ENCODE peak calls at places on chromosomes 3 and 15, in six cellular contexts. One of them, this sample, is unnamed.

GRCh38 chr15:34442891-34443290 is 5.3 kb upstream of the GOLGA8A start:
- DNase-seq in neural progenitor cell: no peak
- DNase-seq in aorta: no peak
- DNase-seq in IMR-90: no peak
- DNase-seq in pancreas: no peak
- DNase-seq in HepG2: no peak
- DNase-seq in this sample: no peak

GRCh38 chr15:60414016-60414682 is 16.4 kb upstream of the ANXA2 start:
- DNase-seq in neural progenitor cell: no peak
- DNase-seq in aorta: no peak
- DNase-seq in IMR-90: peak; percentile 78
- DNase-seq in pancreas: no peak
- DNase-seq in HepG2: no peak
- DNase-seq in this sample: no peak

GRCh38 chr3:195761503-195762248 is 40.9 kb downstream of the MUC20 start:
- DNase-seq in neural progenitor cell: no peak
- DNase-seq in aorta: peak; percentile 73
- DNase-seq in IMR-90: no peak
- DNase-seq in pancreas: no peak
- DNase-seq in HepG2: no peak
- DNase-seq in this sample: no peak

GRCh38 chr3:52529376-52530333 is 4.0 kb downstream of the NT5DC2 start:
- DNase-seq in neural progenitor cell: no peak
- DNase-seq in aorta: peak; percentile 71
- DNase-seq in IMR-90: peak; percentile 46
- DNase-seq in pancreas: peak; percentile 14
- DNase-seq in HepG2: no peak
- DNase-seq in this sample: peak; percentile 54

GRCh38 chr3:194386610-194387009 is 12.5 kb downstream of the GP5 start:
- DNase-seq in neural progenitor cell: peak; percentile 30
- DNase-seq in aorta: no peak
- DNase-seq in IMR-90: no peak
- DNase-seq in pancreas: no peak
- DNase-seq in HepG2: no peak
- DNase-seq in this sample: no peak

GRCh38 chr3:185200639-185201038 is 47.8 kb upstream of the C3orf70 start:
- DNase-seq in neural progenitor cell: no peak
- DNase-seq in aorta: no peak
- DNase-seq in IMR-90: peak; percentile 79
- DNase-seq in pancreas: no peak
- DNase-seq in HepG2: no peak
- DNase-seq in this sample: no peak

GRCh38 chr3:3648961-3649360 is 150.3 kb upstream of the LRRN1 start:
- DNase-seq in neural progenitor cell: no peak
- DNase-seq in aorta: no peak
- DNase-seq in IMR-90: no peak
- DNase-seq in pancreas: no peak
- DNase-seq in HepG2: no peak
- DNase-seq in this sample: no peak

GRCh38 chr3:123728014-123728413 is 143.2 kb upstream of the HACD2 start:
- DNase-seq in neural progenitor cell: no peak
- DNase-seq in aorta: no peak
- DNase-seq in IMR-90: peak; percentile 41
- DNase-seq in pancreas: no peak
- DNase-seq in HepG2: no peak
- DNase-seq in this sample: no peak

GRCh38 chr3:176765491-176765890 is 431.8 kb downstream of the TBL1XR1 start:
- DNase-seq in neural progenitor cell: no peak
- DNase-seq in aorta: no peak
- DNase-seq in IMR-90: peak; percentile 2
- DNase-seq in pancreas: no peak
- DNase-seq in HepG2: no peak
- DNase-seq in this sample: no peak

GRCh38 chr3:138051946-138052802 is 42.2 kb downstream of the CLDN18 start:
- DNase-seq in neural progenitor cell: peak; percentile 72
- DNase-seq in aorta: no peak
- DNase-seq in IMR-90: peak; percentile 62
- DNase-seq in pancreas: no peak
- DNase-seq in HepG2: peak; percentile 28
- DNase-seq in this sample: peak; percentile 80

GRCh38 chr3:10021856-10022775 is 4.1 kb upstream of the FANCD2 start:
- DNase-seq in neural progenitor cell: no peak
- DNase-seq in aorta: no peak
- DNase-seq in IMR-90: no peak
- DNase-seq in pancreas: no peak
- DNase-seq in HepG2: no peak
- DNase-seq in this sample: no peak

GRCh38 chr15:51759557-51760070 is 8.2 kb downstream of the TMOD2 start:
- DNase-seq in neural progenitor cell: peak; percentile 27
- DNase-seq in aorta: no peak
- DNase-seq in IMR-90: peak; percentile 97
- DNase-seq in pancreas: no peak
- DNase-seq in HepG2: peak; percentile 6
- DNase-seq in this sample: peak; percentile 67

GRCh38 chr15:44490628-44491027 is 46.3 kb upstream of the EIF3J start:
- DNase-seq in neural progenitor cell: no peak
- DNase-seq in aorta: no peak
- DNase-seq in IMR-90: peak; percentile 87
- DNase-seq in pancreas: no peak
- DNase-seq in HepG2: no peak
- DNase-seq in this sample: no peak

GRCh38 chr15:91891788-91892187 is 38.3 kb downstream of the SLCO3A1 start:
- DNase-seq in neural progenitor cell: no peak
- DNase-seq in aorta: no peak
- DNase-seq in IMR-90: no peak
- DNase-seq in pancreas: no peak
- DNase-seq in HepG2: no peak
- DNase-seq in this sample: no peak

GRCh38 chr3:150737874-150738679 is 24.9 kb downstream of the SIAH2 start:
- DNase-seq in neural progenitor cell: no peak
- DNase-seq in aorta: no peak
- DNase-seq in IMR-90: peak; percentile 48
- DNase-seq in pancreas: peak; percentile 74
- DNase-seq in HepG2: peak; percentile 96
- DNase-seq in this sample: no peak

GRCh38 chr15:92981333-92981732 is 81.2 kb downstream of the CHD2 start:
- DNase-seq in neural progenitor cell: no peak
- DNase-seq in aorta: no peak
- DNase-seq in IMR-90: no peak
- DNase-seq in pancreas: no peak
- DNase-seq in HepG2: no peak
- DNase-seq in this sample: no peak

GRCh38 chr3:145448436-145448835 is 712.5 kb downstream of the PLOD2 start:
- DNase-seq in neural progenitor cell: no peak
- DNase-seq in aorta: no peak
- DNase-seq in IMR-90: no peak
- DNase-seq in pancreas: no peak
- DNase-seq in HepG2: peak; percentile 2
- DNase-seq in this sample: no peak

GRCh38 chr3:170038434-170039110 is 777 bp downstream of the GPR160 start:
- DNase-seq in neural progenitor cell: peak; percentile 66
- DNase-seq in aorta: no peak
- DNase-seq in IMR-90: no peak
- DNase-seq in pancreas: peak; percentile 49
- DNase-seq in HepG2: no peak
- DNase-seq in this sample: peak; percentile 83

GRCh38 chr3:122536634-122537033 is 21.9 kb upstream of the KPNA1 start:
- DNase-seq in neural progenitor cell: no peak
- DNase-seq in aorta: no peak
- DNase-seq in IMR-90: no peak
- DNase-seq in pancreas: no peak
- DNase-seq in HepG2: no peak
- DNase-seq in this sample: no peak

GRCh38 chr15:34161329-34161953 is 48.5 kb downstream of the KATNBL1 start:
- DNase-seq in neural progenitor cell: no peak
- DNase-seq in aorta: no peak
- DNase-seq in IMR-90: peak; percentile 11
- DNase-seq in pancreas: no peak
- DNase-seq in HepG2: no peak
- DNase-seq in this sample: no peak

GRCh38 chr3:135450985-135451384 is 514.5 kb upstream of the PPP2R3A start:
- DNase-seq in neural progenitor cell: no peak
- DNase-seq in aorta: no peak
- DNase-seq in IMR-90: no peak
- DNase-seq in pancreas: no peak
- DNase-seq in HepG2: no peak
- DNase-seq in this sample: no peak

GRCh38 chr3:12303532-12303931 is 14.7 kb downstream of the PPARG start:
- DNase-seq in neural progenitor cell: no peak
- DNase-seq in aorta: no peak
- DNase-seq in IMR-90: peak; percentile 98
- DNase-seq in pancreas: no peak
- DNase-seq in HepG2: no peak
- DNase-seq in this sample: no peak

GRCh38 chr15:89068325-89068784 is 19.9 kb upstream of the ABHD2 start:
- DNase-seq in neural progenitor cell: no peak
- DNase-seq in aorta: no peak
- DNase-seq in IMR-90: peak; percentile 98
- DNase-seq in pancreas: peak; percentile 36
- DNase-seq in HepG2: no peak
- DNase-seq in this sample: peak; percentile 68

GRCh38 chr3:4978966-4979400 is 254 bp upstream of the BHLHE40 start:
- DNase-seq in neural progenitor cell: peak; percentile 55
- DNase-seq in aorta: peak; percentile 97
- DNase-seq in IMR-90: peak; percentile 99
- DNase-seq in pancreas: peak; percentile 98
- DNase-seq in HepG2: peak; percentile 92
- DNase-seq in this sample: peak; percentile 98

GRCh38 chr3:4980229-4981159 is 1.3 kb downstream of the BHLHE40 start:
- DNase-seq in neural progenitor cell: peak; percentile 75
- DNase-seq in aorta: peak; percentile 97
- DNase-seq in IMR-90: peak; percentile 92
- DNase-seq in pancreas: peak; percentile 94
- DNase-seq in HepG2: peak; percentile 65
- DNase-seq in this sample: peak; percentile 94

GRCh38 chr3:4978259-4978965 is 825 bp upstream of the BHLHE40 start:
- DNase-seq in neural progenitor cell: peak; percentile 76
- DNase-seq in aorta: peak; percentile 99
- DNase-seq in IMR-90: peak; percentile 97
- DNase-seq in pancreas: peak; percentile 99
- DNase-seq in HepG2: peak; percentile 91
- DNase-seq in this sample: peak; percentile 99

GRCh38 chr3:4981160-4981687 is 2.0 kb downstream of the BHLHE40 start:
- DNase-seq in neural progenitor cell: no peak
- DNase-seq in aorta: no peak
- DNase-seq in IMR-90: peak; percentile 34
- DNase-seq in pancreas: no peak
- DNase-seq in HepG2: no peak
- DNase-seq in this sample: no peak

GRCh38 chr3:4979401-4980228 is at the start of gene BHLHE40:
- DNase-seq in neural progenitor cell: peak; percentile 70
- DNase-seq in aorta: no peak
- DNase-seq in IMR-90: no peak
- DNase-seq in pancreas: no peak
- DNase-seq in HepG2: no peak
- DNase-seq in this sample: no peak
- H3K4me1 ChIP-seq in neural progenitor cell: peaks cover 12% of the 10 kb centered on the region
- H3K4me1 ChIP-seq in aorta: no peaks in the 10 kb centered on the region
- H3K4me1 ChIP-seq in IMR-90: peaks cover 23% of the 10 kb centered on the region
- H3K4me1 ChIP-seq in pancreas: peaks cover 25% of the 10 kb centered on the region
- H3K4me1 ChIP-seq in HepG2: peaks cover 44% of the 10 kb centered on the region
- H3K4me1 ChIP-seq in this sample: peaks cover 42% of the 10 kb centered on the region

GRCh38 chr15:100261302-100262240 is 80.2 kb downstream of the ADAMTS17 start:
- DNase-seq in neural progenitor cell: no peak
- DNase-seq in aorta: no peak
- DNase-seq in IMR-90: no peak
- DNase-seq in pancreas: no peak
- DNase-seq in HepG2: no peak
- DNase-seq in this sample: no peak
- H3K4me1 ChIP-seq in neural progenitor cell: no peaks in the 10 kb centered on the region
- H3K4me1 ChIP-seq in aorta: no peaks in the 10 kb centered on the region
- H3K4me1 ChIP-seq in IMR-90: no peaks in the 10 kb centered on the region
- H3K4me1 ChIP-seq in pancreas: no peaks in the 10 kb centered on the region
- H3K4me1 ChIP-seq in HepG2: no peaks in the 10 kb centered on the region
- H3K4me1 ChIP-seq in this sample: no peaks in the 10 kb centered on the region

GRCh38 chr3:99663981-99664380 is 25.6 kb downstream of the COL8A1 start:
- DNase-seq in neural progenitor cell: no peak
- DNase-seq in aorta: no peak
- DNase-seq in IMR-90: no peak
- DNase-seq in pancreas: no peak
- DNase-seq in HepG2: no peak
- DNase-seq in this sample: no peak

GRCh38 chr3:99666201-99666600 is 27.8 kb downstream of the COL8A1 start:
- DNase-seq in neural progenitor cell: no peak
- DNase-seq in aorta: no peak
- DNase-seq in IMR-90: no peak
- DNase-seq in pancreas: no peak
- DNase-seq in HepG2: no peak
- DNase-seq in this sample: no peak

GRCh38 chr3:99659965-99660364 is 21.6 kb downstream of the COL8A1 start:
- DNase-seq in neural progenitor cell: no peak
- DNase-seq in aorta: no peak
- DNase-seq in IMR-90: no peak
- DNase-seq in pancreas: no peak
- DNase-seq in HepG2: no peak
- DNase-seq in this sample: peak; percentile 60

GRCh38 chr3:99665017-99665416 is 26.6 kb downstream of the COL8A1 start:
- DNase-seq in neural progenitor cell: no peak
- DNase-seq in aorta: no peak
- DNase-seq in IMR-90: no peak
- DNase-seq in pancreas: no peak
- DNase-seq in HepG2: no peak
- DNase-seq in this sample: no peak

GRCh38 chr3:99662838-99663570 is 24.6 kb downstream of the COL8A1 start:
- DNase-seq in neural progenitor cell: no peak
- DNase-seq in aorta: no peak
- DNase-seq in IMR-90: no peak
- DNase-seq in pancreas: no peak
- DNase-seq in HepG2: no peak
- DNase-seq in this sample: no peak
- H3K4me1 ChIP-seq in neural progenitor cell: no peaks in the 10 kb centered on the region
- H3K4me1 ChIP-seq in aorta: peaks cover 8% of the 10 kb centered on the region
- H3K4me1 ChIP-seq in IMR-90: peaks cover 14% of the 10 kb centered on the region
- H3K4me1 ChIP-seq in pancreas: no peaks in the 10 kb centered on the region
- H3K4me1 ChIP-seq in HepG2: no peaks in the 10 kb centered on the region
- H3K4me1 ChIP-seq in this sample: peaks cover 13% of the 10 kb centered on the region

GRCh38 chr3:184160456-184160855 is 5.3 kb downstream of the DVL3 start:
- DNase-seq in neural progenitor cell: no peak
- DNase-seq in aorta: no peak
- DNase-seq in IMR-90: peak; percentile 80
- DNase-seq in pancreas: no peak
- DNase-seq in HepG2: no peak
- DNase-seq in this sample: no peak
- H3K4me1 ChIP-seq in neural progenitor cell: peaks cover 13% of the 10 kb centered on the region
- H3K4me1 ChIP-seq in aorta: peaks cover 2% of the 10 kb centered on the region
- H3K4me1 ChIP-seq in IMR-90: peaks cover 13% of the 10 kb centered on the region
- H3K4me1 ChIP-seq in pancreas: peaks cover 5% of the 10 kb centered on the region
- H3K4me1 ChIP-seq in HepG2: peaks cover 40% of the 10 kb centered on the region
- H3K4me1 ChIP-seq in this sample: peaks cover 54% of the 10 kb centered on the region

This sample was measured in upper lobe of right lung.